ENCODE peak calls at places on chromosomes 4 and X, in ten cellular contexts. P is suprapubic skin, D is stomach, H is upper lobe of left lung, V is ovary, Q is SK-N-SH, N is sigmoid colon, E is HepG2, W is GM12878, J is A549. K is an unnamed sample.

GRCh38 chr4:70948665-70949284 is 44.7 kb upstream of the DCK start:
- DNase-seq in P (no peak), D (no peak), H (no peak), V (no peak), Q (no peak), N (no peak), E (no peak), W (no peak), J (no peak), K (no peak)

GRCh38 chr4:150074064-150074463 is 4.2 kb upstream of the DCLK2 start:
- DNase-seq in P (no peak), D (no peak), H (no peak), V (no peak), Q (no peak), N (no peak), E (no peak), W (no peak), J (no peak), K (no peak)

GRCh38 chrX:18577400-18577799 is 94.5 kb downstream of the RS1 start:
- DNase-seq in P (no peak), D (no peak), H (no peak), V (no peak), Q (no peak), N (no peak), E (no peak), W (no peak), J (no peak), K (no peak)

GRCh38 chrX:150486011-150486410 is 82.4 kb upstream of the MTM1 start:
- DNase-seq in P (no peak), D (peak; percentile 62), H (peak; percentile 47), V (no peak), Q (peak; percentile 32), N (peak; percentile 74), E (peak; percentile 20), W (no peak), J (peak; percentile 45), K (no peak)

GRCh38 chr4:124322234-124322831 is 390.2 kb downstream of the ANKRD50 start:
- DNase-seq in P (no peak), D (no peak), H (no peak), V (no peak), Q (peak; percentile 25), N (no peak), E (peak; percentile 8), W (no peak), J (peak; percentile 3), K (no peak)

GRCh38 chr4:113468165-113469022 is 293.1 kb downstream of the CAMK2D start:
- DNase-seq in P (peak; percentile 91), D (peak; percentile 63), H (peak; percentile 84), V (peak; percentile 57), Q (peak; percentile 3), N (peak; percentile 95), E (peak; percentile 63), W (no peak), J (peak; percentile 31), K (peak; percentile 82)

GRCh38 chr4:1299301-1299860 is 9.7 kb downstream of the MAEA start:
- DNase-seq in P (peak; percentile 51), D (no peak), H (peak; percentile 8), V (no peak), Q (no peak), N (peak; percentile 45), E (no peak), W (no peak), J (no peak), K (no peak)

GRCh38 chrX:130084651-130085237 is 25.6 kb downstream of the ELF4 start:
- DNase-seq in P (no peak), D (no peak), H (no peak), V (no peak), Q (no peak), N (no peak), E (no peak), W (peak; percentile 81), J (no peak), K (no peak)

GRCh38 chr4:48967626-48968025 is 18.4 kb upstream of the CWH43 start:
- DNase-seq in P (no peak), D (no peak), H (no peak), V (no peak), Q (no peak), N (no peak), E (no peak), W (no peak), J (no peak), K (no peak)

GRCh38 chr4:176185068-176185467 is 10.3 kb downstream of the SPATA4 start:
- DNase-seq in P (no peak), D (no peak), H (no peak), V (no peak), Q (no peak), N (no peak), E (no peak), W (no peak), J (no peak), K (no peak)

GRCh38 chr4:41460641-41461040 is 77.3 kb upstream of the LIMCH1 start:
- DNase-seq in P (no peak), D (no peak), H (no peak), V (no peak), Q (no peak), N (no peak), E (no peak), W (no peak), J (no peak), K (no peak)

GRCh38 chr4:140305053-140305452 is 68.4 kb upstream of the SCOC start:
- DNase-seq in P (no peak), D (no peak), H (no peak), V (no peak), Q (no peak), N (no peak), E (no peak), W (no peak), J (no peak), K (no peak)
- TF ChIP-seq EP300 in P (no peak), D (no peak), H (no peak), V (no peak), Q (no peak), N (no peak), E (no peak), W (no peak), J (no peak), K (no peak)

GRCh38 chrX:118550792-118551191 is 55.2 kb downstream of the DOCK11 start:
- DNase-seq in P (no peak), D (no peak), H (no peak), V (no peak), Q (no peak), N (no peak), E (no peak), W (no peak), J (no peak), K (no peak)

GRCh38 chrX:118548831-118549230 is 53.2 kb downstream of the DOCK11 start:
- DNase-seq in P (no peak), D (no peak), H (no peak), V (no peak), Q (no peak), N (no peak), E (no peak), W (no peak), J (no peak), K (no peak)

GRCh38 chrX:118552501-118552900 is 56.9 kb downstream of the DOCK11 start:
- DNase-seq in P (no peak), D (no peak), H (peak; percentile 61), V (no peak), Q (no peak), N (peak; percentile 64), E (no peak), W (no peak), J (peak; percentile 10), K (no peak)

GRCh38 chrX:118553042-118553714 is 57.6 kb downstream of the DOCK11 start:
- DNase-seq in P (no peak), D (no peak), H (no peak), V (no peak), Q (no peak), N (no peak), E (no peak), W (no peak), J (no peak), K (no peak)

DNA sequence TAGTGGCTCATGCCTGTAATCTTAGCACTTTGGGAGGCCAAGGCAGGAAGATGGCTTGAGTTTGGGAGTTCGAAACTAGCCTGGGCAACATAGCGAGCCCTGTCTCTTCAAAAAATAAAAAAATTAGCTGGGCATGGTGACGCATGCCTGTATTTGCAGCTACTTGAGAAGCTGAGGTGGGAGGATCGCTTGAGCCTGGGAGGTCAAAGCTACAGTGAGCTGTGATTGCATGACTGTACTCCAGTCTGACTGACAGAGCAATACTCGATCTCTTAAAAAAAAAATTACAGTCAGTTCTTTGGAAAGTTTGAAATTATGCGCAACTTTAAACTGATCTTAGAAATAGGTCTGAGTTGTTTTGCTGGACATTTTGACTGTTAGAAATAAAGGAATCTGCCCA is 55.8 kb downstream of the DOCK11 start:
- DNase-seq in P (no peak), D (no peak), H (no peak), V (no peak), Q (no peak), N (no peak), E (no peak), W (no peak), J (no peak), K (no peak)
- H3K27ac ChIP-seq in P (no peak overlapping the region), D (no peak overlapping the region), H (no peak overlapping the region), V (no peak overlapping the region), Q (peak overlapping the region; percentile 40), N (no peak overlapping the region), E (no peak overlapping the region), W (no peak overlapping the region), J (no peak overlapping the region), K (no peak overlapping the region)

GRCh38 chrX:154327026-154327820 is 31.6 kb downstream of the TKTL1 start:
- DNase-seq in P (no peak), D (no peak), H (no peak), V (no peak), Q (no peak), N (no peak), E (no peak), W (no peak), J (no peak), K (no peak)
- TF ChIP-seq EP300 in P (no peak), D (no peak), H (no peak), V (no peak), Q (no peak), N (no peak), E (no peak), W (no peak), J (no peak), K (no peak)

GRCh38 chr4:39048291-39048690 is 13.7 kb upstream of the KLHL5 start:
- DNase-seq in P (no peak), D (no peak), H (no peak), V (no peak), Q (no peak), N (no peak), E (no peak), W (no peak), J (no peak), K (no peak)
- H3K27ac ChIP-seq in P (no peak overlapping the region), D (no peak overlapping the region), H (peak overlapping the region; percentile 68), V (no peak overlapping the region), Q (no peak overlapping the region), N (peak overlapping the region; percentile 96), E (no peak overlapping the region), W (peak overlapping the region; percentile 56), J (no peak overlapping the region), K (peak overlapping the region; percentile 7)

GRCh38 chr4:55866290-55866907 is 13.0 kb downstream of the EXOC1 start:
- DNase-seq in P (no peak), D (no peak), H (no peak), V (no peak), Q (no peak), N (no peak), E (no peak), W (peak; percentile 15), J (no peak), K (no peak)
- TF ChIP-seq EP300 in P (no peak), D (no peak), H (no peak), V (no peak), Q (no peak), N (no peak), E (no peak), W (no peak), J (no peak), K (no peak)

GRCh38 chrX:103276581-103277002 is at the start of gene TCEAL5:
- DNase-seq in P (no peak), D (no peak), H (no peak), V (peak; percentile 53), Q (peak; percentile 77), N (no peak), E (no peak), W (no peak), J (no peak), K (no peak)
- H3K27ac ChIP-seq in P (no peak within 1 kb of the TSS), D (no peak within 1 kb of the TSS), H (no peak within 1 kb of the TSS), V (no peak within 1 kb of the TSS), Q (no peak within 1 kb of the TSS), N (no peak within 1 kb of the TSS), E (no peak within 1 kb of the TSS), W (no peak within 1 kb of the TSS), J (no peak within 1 kb of the TSS), K (no peak within 1 kb of the TSS)

K was measured in tibial nerve.